ENCODE peak calls at places on chromosomes 6 and 20, in nine cellular contexts. I is left ventricle myocardium inferior; W is ascending aorta; L is effector memory CD4-positive, alpha-beta T cell; M is A549; V is right cardiac atrium; U is prostate gland; J is CD4-positive, CD25-positive, alpha-beta regulatory T cell; Q is upper lobe of left lung. P is an unnamed sample.

GRCh38 chr6:81693212-81693611 is 59.3 kb downstream of the TENT5A start:
- DNase-seq in I (no peak), W (no peak), L (no peak), M (no peak), V (no peak), U (no peak), J (no peak), Q (no peak), P (no peak)

GRCh38 chr6:23533954-23534725 is 591.9 kb upstream of the NRSN1 start:
- DNase-seq in I (no peak), W (no peak), L (no peak), M (no peak), V (no peak), U (no peak), J (no peak), Q (no peak), P (no peak)

GRCh38 chr20:10093087-10093591 is 58.4 kb downstream of the ANKEF1 start:
- DNase-seq in I (no peak), W (no peak), L (no peak), M (peak), V (peak), U (no peak), J (no peak), Q (no peak), P (no peak)

GRCh38 chr6:3427740-3428085 is 29.1 kb downstream of the SLC22A23 start:
- DNase-seq in I (peak), W (no peak), L (no peak), M (no peak), V (peak), U (peak), J (no peak), Q (peak), P (no peak)

GRCh38 chr6:14861491-14861943 is 384.4 kb upstream of the JARID2 start:
- DNase-seq in I (no peak), W (no peak), L (no peak), M (no peak), V (no peak), U (no peak), J (no peak), Q (no peak), P (no peak)

GRCh38 chr6:28134015-28134414 is 7.7 kb upstream of the ZKSCAN8 start:
- DNase-seq in I (no peak), W (no peak), L (no peak), M (peak), V (no peak), U (no peak), J (peak), Q (no peak), P (no peak)

GRCh38 chr20:20364747-20365558 is 3.0 kb upstream of the INSM1 start:
- DNase-seq in I (no peak), W (no peak), L (no peak), M (no peak), V (no peak), U (no peak), J (no peak), Q (peak), P (no peak)

GRCh38 chr6:141107562-141108160 is 1025.1 kb upstream of the GJE1 start:
- DNase-seq in I (no peak), W (no peak), L (no peak), M (no peak), V (no peak), U (no peak), J (no peak), Q (no peak), P (no peak)

GRCh38 chr6:166307082-166307980 is 861 bp downstream of the PRR18 start:
- DNase-seq in I (no peak), W (no peak), L (no peak), M (no peak), V (no peak), U (no peak), J (peak), Q (peak), P (no peak)

GRCh38 chr6:43033874-43034273 is 12.5 kb downstream of the RRP36 start:
- DNase-seq in I (no peak), W (no peak), L (no peak), M (no peak), V (no peak), U (no peak), J (no peak), Q (no peak), P (no peak)

GRCh38 chr6:159801935-159802334 is 1.9 kb downstream of the PNLDC1 start:
- DNase-seq in I (no peak), W (no peak), L (no peak), M (no peak), V (no peak), U (no peak), J (no peak), Q (no peak), P (no peak)

GRCh38 chr6:29653452-29654038 is 3.3 kb upstream of the MOG start:
- DNase-seq in I (no peak), W (no peak), L (no peak), M (peak), V (no peak), U (peak), J (peak), Q (no peak), P (no peak)

GRCh38 chr6:84643778-84644177 is 120.6 kb downstream of the TBX18 start:
- DNase-seq in I (no peak), W (no peak), L (no peak), M (no peak), V (no peak), U (no peak), J (no peak), Q (no peak), P (no peak)

GRCh38 chr6:27332692-27333641 is 20.9 kb upstream of the POM121L2 start:
- DNase-seq in I (no peak), W (no peak), L (no peak), M (peak), V (no peak), U (no peak), J (peak), Q (no peak), P (no peak)

GRCh38 chr20:19688031-19688806 is 69.8 kb upstream of the RIN2 start:
- DNase-seq in I (peak), W (peak), L (no peak), M (peak), V (peak), U (peak), J (no peak), Q (no peak), P (peak)

GRCh38 chr6:155078331-155078745 is 83.2 kb downstream of the TIAM2 start:
- DNase-seq in I (no peak), W (peak), L (no peak), M (no peak), V (peak), U (no peak), J (no peak), Q (no peak), P (no peak)

GRCh38 chr6:121506761-121507754 is 71.6 kb downstream of the GJA1 start:
- DNase-seq in I (no peak), W (no peak), L (no peak), M (no peak), V (no peak), U (no peak), J (no peak), Q (no peak), P (no peak)

GRCh38 chr6:90432408-90432775 is 135.7 kb upstream of the BACH2 start:
- DNase-seq in I (no peak), W (no peak), L (no peak), M (no peak), V (no peak), U (no peak), J (no peak), Q (no peak), P (no peak)

GRCh38 chr6:15912505-15912767 is 216.4 kb upstream of the MYLIP start:
- DNase-seq in I (no peak), W (no peak), L (no peak), M (no peak), V (no peak), U (no peak), J (no peak), Q (no peak), P (no peak)

DNA sequence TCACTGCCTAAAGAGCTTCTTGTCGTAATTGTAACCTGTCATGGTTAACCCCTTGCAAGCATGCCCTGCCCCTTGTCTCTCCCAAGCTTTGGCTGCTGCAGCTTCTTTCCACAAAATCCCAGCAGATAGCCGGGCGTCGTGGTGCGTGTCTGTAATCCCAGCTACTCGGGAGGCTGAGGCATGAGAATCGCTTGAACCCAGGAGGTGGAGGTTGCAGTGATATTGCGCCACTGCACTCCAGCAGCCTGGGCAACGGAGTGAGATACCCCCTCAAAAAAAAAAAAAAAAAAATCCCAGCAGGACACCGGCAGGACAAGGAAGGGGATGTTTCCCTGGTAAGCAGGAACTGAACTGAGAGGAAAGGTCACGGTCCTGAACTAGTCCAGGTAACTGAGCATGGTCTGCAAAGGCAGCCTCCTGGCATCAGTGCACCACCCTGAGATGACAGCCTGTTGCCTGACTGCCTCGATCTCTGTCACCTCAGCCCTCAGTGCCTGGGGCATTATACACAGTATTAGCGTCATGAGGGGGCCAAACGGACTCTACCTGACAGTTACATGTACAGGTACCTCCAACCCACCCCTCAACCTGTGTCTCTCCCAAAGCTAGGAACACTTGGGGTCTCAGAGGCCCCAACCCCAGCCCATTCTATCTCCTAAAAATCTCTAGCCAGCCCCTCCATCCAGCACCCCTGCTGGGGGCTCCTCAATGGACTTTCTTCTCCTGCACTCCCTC is 1.8 kb downstream of the LZTS3 start:
- DNase-seq in I (no peak), W (no peak), L (no peak), M (no peak), V (no peak), U (no peak), J (no peak), Q (no peak), P (no peak)
- H3K27ac ChIP-seq in I (no peak), W (no peak), L (no peak), M (no peak), V (no peak), U (no peak), J (no peak), Q (no peak), P (no peak)

DNA sequence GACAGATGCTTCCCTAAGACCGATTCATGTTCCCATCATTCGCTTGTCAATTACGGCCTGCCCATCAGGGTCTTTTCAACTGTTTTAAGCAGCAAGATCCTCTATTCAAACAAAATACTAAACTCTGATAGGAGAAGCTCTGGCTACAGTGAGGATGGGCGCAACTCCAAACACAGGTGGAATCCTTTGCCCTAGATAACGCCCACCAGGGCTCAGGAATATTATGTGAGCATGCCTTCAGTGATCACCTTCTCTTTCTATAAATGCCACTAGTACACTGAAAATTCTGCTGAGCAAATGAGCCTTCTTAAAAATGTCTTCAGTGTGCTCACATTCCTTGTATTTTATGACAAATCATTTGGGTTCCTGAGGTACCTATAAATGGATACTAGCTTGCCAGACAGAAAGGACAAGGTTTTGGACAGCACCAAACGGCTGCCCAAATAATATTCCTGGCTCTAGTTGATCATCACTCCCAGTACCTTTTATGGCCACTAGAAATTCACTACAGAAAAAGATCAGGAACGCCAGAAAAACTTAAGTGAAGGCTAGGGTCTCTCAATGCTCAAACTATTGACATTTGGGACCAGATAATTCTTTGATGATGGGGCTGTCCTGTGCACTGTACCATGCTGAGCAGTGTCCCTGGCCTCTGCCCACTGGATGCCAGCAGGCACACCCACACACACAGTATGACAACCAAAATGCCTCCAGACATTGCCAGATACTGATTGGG is 13.1 kb downstream of the ZNF217 start:
- DNase-seq in I (no peak), W (peak), L (no peak), M (no peak), V (no peak), U (no peak), J (peak), Q (no peak), P (no peak)
- H3K4me3 ChIP-seq in I (peak), W (no peak), L (peak), M (peak), V (no peak), U (no peak), J (peak), Q (no peak), P (peak)

GRCh38 chr20:50844430-50845100 is 49.7 kb downstream of the BCAS4 start:
- DNase-seq in I (no peak), W (peak), L (no peak), M (peak), V (no peak), U (peak), J (peak), Q (peak), P (no peak)
- H3K27ac ChIP-seq in I (no peak), W (peak), L (no peak), M (peak), V (no peak), U (no peak), J (no peak), Q (no peak), P (peak)

GRCh38 chr20:53215166-53215565 is 243.0 kb downstream of the TSHZ2 start:
- DNase-seq in I (no peak), W (no peak), L (no peak), M (no peak), V (no peak), U (no peak), J (peak), Q (no peak), P (no peak)

GRCh38 chr20:53214392-53214791 is 242.2 kb downstream of the TSHZ2 start:
- DNase-seq in I (no peak), W (no peak), L (no peak), M (no peak), V (no peak), U (no peak), J (no peak), Q (no peak), P (no peak)

GRCh38 chr20:53220482-53221307 is 248.5 kb downstream of the TSHZ2 start:
- DNase-seq in I (no peak), W (no peak), L (no peak), M (no peak), V (no peak), U (no peak), J (no peak), Q (no peak), P (no peak)

GRCh38 chr20:53216478-53216855 is 244.3 kb downstream of the TSHZ2 start:
- DNase-seq in I (no peak), W (no peak), L (no peak), M (no peak), V (no peak), U (no peak), J (no peak), Q (no peak), P (no peak)

GRCh38 chr20:53216856-53217576 is 244.9 kb downstream of the TSHZ2 start:
- DNase-seq in I (peak), W (no peak), L (peak), M (peak), V (peak), U (peak), J (peak), Q (peak), P (peak)
- H3K4me3 ChIP-seq in I (peak), W (no peak), L (no peak), M (no peak), V (no peak), U (peak), J (no peak), Q (no peak), P (peak)

DNA sequence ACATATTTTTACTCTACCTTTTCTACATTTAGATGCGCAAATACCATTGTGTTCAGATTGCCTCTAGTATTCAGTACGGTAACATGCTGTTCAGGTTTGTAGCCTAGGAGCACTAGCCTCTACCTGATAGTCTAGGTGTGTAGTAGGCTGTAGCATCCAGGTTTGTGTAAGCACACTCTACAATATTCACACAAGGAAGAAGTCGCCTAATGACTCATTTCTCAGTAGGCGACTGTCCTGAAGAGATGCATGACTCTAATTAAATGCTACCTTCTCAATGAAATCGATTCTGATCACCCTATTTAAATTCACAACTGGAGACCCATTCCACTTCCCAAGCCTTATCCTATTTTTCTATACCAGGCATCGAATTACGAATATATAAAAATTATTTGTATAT is 1.3 kb downstream of the MCUR1 start:
- DNase-seq in I (no peak), W (no peak), L (no peak), M (no peak), V (no peak), U (no peak), J (no peak), Q (no peak), P (no peak)
- H3K27ac ChIP-seq in I (peak), W (peak), L (no peak), M (peak), V (no peak), U (peak), J (no peak), Q (no peak), P (peak)

DNA sequence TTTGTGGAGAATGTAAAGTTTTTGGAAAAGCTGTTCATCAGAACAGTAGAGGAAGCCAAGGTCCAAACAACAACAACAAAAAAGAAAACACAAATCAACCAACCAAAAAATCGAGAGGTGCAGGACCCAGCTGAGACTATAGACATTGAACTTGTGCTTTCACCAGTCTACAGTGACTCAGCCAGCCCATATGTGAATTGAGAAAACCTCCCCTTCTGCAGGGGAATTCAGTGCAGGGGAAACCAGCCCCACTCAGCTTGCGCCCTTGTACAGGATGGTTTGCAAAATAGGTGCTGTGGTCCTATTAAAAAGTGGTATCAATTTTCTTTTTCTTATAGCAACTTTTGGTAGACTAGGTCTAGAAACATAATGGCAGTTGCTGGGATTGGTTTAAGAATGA is 21.3 kb downstream of the MLIP start:
- DNase-seq in I (no peak), W (no peak), L (no peak), M (no peak), V (no peak), U (no peak), J (no peak), Q (no peak), P (no peak)
- H3K4me3 ChIP-seq in I (no peak), W (no peak), L (no peak), M (no peak), V (no peak), U (no peak), J (no peak), Q (no peak), P (no peak)

P was measured in suprapubic skin.